ENCODE peak calls at places on chromosomes 1 and 21, in four cellular contexts. R is HepG2, J is GM12878, K is K562. L is an unnamed sample.

GRCh38 chr1:239630767-239631166 is 244.4 kb downstream of the CHRM3 start:
- DNase-seq in K (no peak), J (no peak), R (no peak), L (no peak)

GRCh38 chr21:34983680-34984086 is 65.4 kb downstream of the RUNX1 start:
- DNase-seq in J (no peak), K (peak; percentile 74), R (no peak), L (no peak)

GRCh38 chr1:208298593-208299233 is 54.5 kb upstream of the PLXNA2 start:
- DNase-seq in K (no peak), R (no peak), J (no peak), L (no peak)

GRCh38 chr1:173015629-173016028 is 35.1 kb downstream of the TNFSF18 start:
- DNase-seq in J (no peak), K (no peak), R (no peak), L (no peak)

GRCh38 chr1:228867951-228868730 is 132.9 kb downstream of the RHOU start:
- DNase-seq in J (no peak), K (no peak), R (no peak), L (no peak)

GRCh38 chr1:4617506-4617905 is 36.9 kb upstream of the AJAP1 start:
- DNase-seq in J (no peak), R (no peak), K (no peak), L (no peak)

GRCh38 chr1:117574206-117574835 is 31.5 kb upstream of the TENT5C start:
- DNase-seq in K (no peak), R (peak; percentile 12), J (no peak), L (no peak)

GRCh38 chr1:97013904-97014303 is 292.3 kb downstream of the PTBP2 start:
- DNase-seq in R (no peak), K (no peak), J (no peak), L (no peak)

GRCh38 chr1:201481761-201482493 is 12.9 kb upstream of the PHLDA3 start:
- DNase-seq in J (peak; percentile 41), R (peak; percentile 73), K (peak; percentile 92), L (peak; percentile 95)

GRCh38 chr1:37391181-37391949 is 83.0 kb upstream of the ZC3H12A start:
- DNase-seq in R (no peak), K (peak; percentile 26), J (no peak), L (peak; percentile 57)

GRCh38 chr1:111847519-111847918 is 91.8 kb downstream of the DDX20 start:
- DNase-seq in R (no peak), J (no peak), K (no peak), L (peak; percentile 55)

GRCh38 chr1:226679853-226680516 is 59.1 kb downstream of the ITPKB start:
- DNase-seq in J (no peak), R (no peak), K (peak; percentile 68), L (peak; percentile 71)

GRCh38 chr1:94820918-94821317 is 761 bp downstream of the SLC44A3 start:
- DNase-seq in J (no peak), R (no peak), K (no peak), L (no peak)

GRCh38 chr1:114009393-114009792 is 30.1 kb downstream of the OLFML3 start:
- DNase-seq in K (no peak), J (no peak), R (peak; percentile 34), L (no peak)

GRCh38 chr1:1510912-1511532 is 940 bp upstream of the ATAD3A start:
- DNase-seq in R (peak; percentile 40), J (no peak), K (peak; percentile 63), L (peak; percentile 52)

GRCh38 chr1:207191061-207191460 is 87.0 kb downstream of the C4BPA start:
- DNase-seq in J (no peak), R (no peak), K (no peak), L (no peak)

GRCh38 chr1:214899908-214900470 is 182.5 kb upstream of the KCNK2 start:
- DNase-seq in R (no peak), J (no peak), K (no peak), L (no peak)

GRCh38 chr1:159854101-159854692 is 8.3 kb downstream of the VSIG8 start:
- DNase-seq in J (no peak), R (no peak), K (no peak), L (peak; percentile 72)

GRCh38 chr21:44925027-44925755 is 4.5 kb upstream of the ITGB2 start:
- DNase-seq in J (no peak), K (no peak), R (no peak), L (no peak)

GRCh38 chr21:42243026-42243425 is 24.1 kb downstream of the ABCG1 start:
- DNase-seq in R (no peak), K (no peak), J (no peak), L (no peak)

GRCh38 chr1:227543283-227544066 is 19.9 kb upstream of the ZNF678 start:
- DNase-seq in K (no peak), R (no peak), J (no peak), L (peak; percentile 20)

GRCh38 chr1:113871597-113872113 is at the start of gene PTPN22:
- DNase-seq in J (peak; percentile 90), K (peak; percentile 65), R (no peak), L (no peak)

GRCh38 chr21:33232640-33233039 is 2.9 kb downstream of the IFNAR2 start:
- DNase-seq in K (peak; percentile 46), J (no peak), R (peak; percentile 28), L (no peak)

GRCh38 chr1:24415334-24415909 is at the start of gene NIPAL3:
- DNase-seq in K (peak; percentile 100), J (peak; percentile 98), R (peak; percentile 97), L (peak; percentile 91)

GRCh38 chr1:9349331-9349851 is 56.7 kb downstream of the SPSB1 start:
- DNase-seq in R (no peak), J (no peak), K (no peak), L (no peak)

GRCh38 chr1:204583909-204584632 is 67.9 kb downstream of the MDM4 start:
- DNase-seq in R (no peak), K (no peak), J (no peak), L (peak; percentile 75)

GRCh38 chr1:12745126-12745991 is 641 bp upstream of the CFAP107 start:
- DNase-seq in K (no peak), R (no peak), J (no peak), L (peak; percentile 34)

GRCh38 chr1:89023026-89023425 is 360 bp upstream of the GBP3 start:
- DNase-seq in R (no peak), K (no peak), J (no peak), L (no peak)

GRCh38 chr1:93804412-93804811 is 74.6 kb downstream of the DNTTIP2 start:
- DNase-seq in J (no peak), K (no peak), R (no peak), L (no peak)

DNA sequence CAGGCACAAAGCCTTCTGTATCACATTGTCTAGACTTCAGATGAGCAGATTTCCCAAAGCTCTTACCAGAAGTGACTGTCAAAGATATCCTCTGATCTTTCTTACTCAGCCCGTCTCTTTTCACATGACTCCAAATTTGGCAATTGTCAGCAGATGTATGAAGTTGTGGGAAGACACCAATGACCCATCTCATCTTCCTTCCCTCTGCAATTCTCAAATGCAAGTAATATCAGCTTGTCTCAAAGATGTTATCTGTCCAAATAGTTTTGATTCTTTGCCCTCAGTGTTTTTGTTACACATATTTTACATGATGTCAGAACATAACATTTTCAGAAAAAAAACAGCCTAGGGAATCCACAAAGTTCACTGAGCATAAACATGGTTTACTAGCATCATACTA is 45.1 kb upstream of the RGS2 start:
- DNase-seq in J (no peak), K (no peak), R (no peak), L (no peak)
- TF ChIP-seq NFIC in J (no peak), K (no peak), R (no peak), L (peak; percentile 12)

GRCh38 chr1:183844806-183845205 is 39.9 kb downstream of the RGL1 start:
- DNase-seq in K (no peak), J (peak; percentile 9), R (no peak), L (no peak)
- H3K4me1 ChIP-seq in K (no peaks in the 10 kb centered on the region), J (peaks cover 46% of the 10 kb centered on the region), R (peaks cover 36% of the 10 kb centered on the region), L (peaks cover 29% of the 10 kb centered on the region)

GRCh38 chr1:64578270-64578973 is 108.5 kb downstream of the CACHD1 start:
- DNase-seq in K (no peak), R (no peak), J (no peak), L (no peak)

GRCh38 chr1:64584479-64584878 is 114.5 kb downstream of the CACHD1 start:
- DNase-seq in R (no peak), K (no peak), J (no peak), L (no peak)

DNA sequence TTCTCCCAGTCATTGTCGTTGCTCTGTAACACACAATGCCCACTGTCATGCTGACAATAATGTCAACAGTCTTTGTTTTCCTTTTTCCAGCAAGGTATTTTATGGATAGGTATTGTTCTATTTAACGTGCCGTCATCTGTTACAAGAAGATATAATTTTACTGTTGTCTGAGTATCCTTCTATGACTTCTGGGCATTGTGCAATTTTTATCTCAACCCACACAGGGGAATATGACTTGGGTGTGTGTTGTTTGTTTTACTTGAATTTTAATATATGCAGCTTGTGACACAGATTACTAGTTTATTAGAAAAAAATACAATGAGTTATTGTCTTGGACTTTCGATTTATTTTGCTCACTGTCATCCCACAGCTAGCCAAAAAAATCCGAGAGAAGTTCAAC is 111.9 kb downstream of the CACHD1 start:
- DNase-seq in R (no peak), J (no peak), K (no peak), L (no peak)
- TF ChIP-seq ZBTB33 in R (no peak), J (no peak), K (no peak), L (no peak)

GRCh38 chr1:35590476-35591040 is 17.4 kb downstream of the TFAP2E start:
- DNase-seq in J (no peak), K (no peak), R (no peak), L (no peak)
- TF ChIP-seq NFIC in J (no peak), K (no peak), R (no peak), L (no peak)

GRCh38 chr1:30878016-30878415 is 30.5 kb downstream of the SDC3 start:
- DNase-seq in K (no peak), R (no peak), J (no peak), L (no peak)

GRCh38 chr1:30875916-30876315 is 32.6 kb downstream of the SDC3 start:
- DNase-seq in K (no peak), J (no peak), R (no peak), L (no peak)

GRCh38 chr1:30875197-30875596 is 33.4 kb downstream of the SDC3 start:
- DNase-seq in R (no peak), J (no peak), K (no peak), L (no peak)

GRCh38 chr1:30877205-30877912 is 31.2 kb downstream of the SDC3 start:
- DNase-seq in R (no peak), K (no peak), J (no peak), L (no peak)

DNA sequence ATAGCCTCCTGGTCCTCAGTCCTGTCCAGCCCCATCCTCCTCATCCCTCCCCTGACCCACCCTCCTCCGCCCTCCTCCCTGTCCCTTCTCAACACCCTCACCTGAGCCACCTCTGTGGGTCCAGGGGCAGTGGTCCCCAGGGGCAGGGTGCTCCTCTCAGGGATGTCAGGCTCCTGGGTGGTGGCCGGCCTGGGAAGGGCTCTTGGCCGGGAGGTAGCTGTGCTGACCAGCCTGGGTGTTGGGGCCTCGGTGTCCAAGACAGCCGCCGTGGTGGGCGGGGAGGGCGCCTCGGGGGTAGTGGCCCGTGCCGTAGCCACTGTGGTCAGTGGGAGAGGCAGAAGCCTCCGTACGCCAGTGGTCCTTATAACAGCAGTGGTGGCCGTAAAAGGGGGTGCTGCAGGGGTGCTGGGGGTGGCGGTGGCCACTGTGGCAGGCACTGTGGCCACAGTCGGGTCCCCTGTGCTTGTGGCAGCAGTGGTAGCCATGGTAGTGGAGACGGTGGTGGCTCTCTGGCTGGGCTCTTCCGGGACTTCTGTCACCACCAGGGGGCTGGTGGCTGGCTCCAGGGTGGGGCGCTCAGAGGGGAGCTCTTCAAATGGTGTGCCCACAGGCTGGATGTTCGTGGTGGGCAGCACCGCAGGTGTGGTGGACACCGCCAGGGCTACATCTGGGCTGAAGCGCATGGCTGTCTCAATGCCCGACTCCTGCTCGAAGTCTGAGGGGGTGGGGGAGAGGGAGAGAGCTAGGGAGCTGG is 31.9 kb downstream of the SDC3 start:
- DNase-seq in K (no peak), R (no peak), J (no peak), L (no peak)
- H3K4me1 ChIP-seq in K (peaks cover 40% of the 10 kb centered on the region), R (no peaks in the 10 kb centered on the region), J (no peaks in the 10 kb centered on the region), L (peaks cover 16% of the 10 kb centered on the region)

GRCh38 chr1:67889940-67890567 is 56.8 kb upstream of the GNG12 start:
- DNase-seq in K (peak; percentile 64), R (no peak), J (no peak), L (no peak)
- TF ChIP-seq ZBTB33 in K (no peak), R (no peak), J (no peak), L (no peak)

L was measured in SK-N-SH.